ENCODE peak calls at places on chromosome 6, in six cellular contexts. Z is nephron progenitor cell, V is fibroblast of villous mesenchyme, J is cardiac muscle cell, X is foreskin fibroblast, U is fibroblast of lung. Q is an unnamed sample.

GRCh38 chr6:121998631-121999030 is 400.8 kb upstream of the HSF2 start:
- DNase-seq in X (no peak), U (no peak), Z (no peak), J (no peak), V (no peak), Q (no peak)

GRCh38 chr6:154683756-154684523 is 49.3 kb upstream of the SCAF8 start:
- DNase-seq in U (peak; percentile 49), X (peak; percentile 36), Z (no peak), V (peak; percentile 22), J (no peak), Q (no peak)

GRCh38 chr6:32252326-32253009 is 28.6 kb upstream of the NOTCH4 start:
- DNase-seq in U (peak; percentile 7), Z (no peak), X (no peak), V (no peak), J (no peak), Q (no peak)

GRCh38 chr6:158536891-158537798 is 22.7 kb upstream of the TMEM181 start:
- DNase-seq in X (peak; percentile 19), V (no peak), J (peak; percentile 84), Z (peak; percentile 74), U (peak; percentile 61), Q (peak; percentile 81)

GRCh38 chr6:56581561-56581960 is 61.1 kb downstream of the DST start:
- DNase-seq in X (no peak), U (no peak), J (no peak), V (no peak), Z (no peak), Q (no peak)

GRCh38 chr6:3708540-3708939 is 43.0 kb downstream of the PXDC1 start:
- DNase-seq in V (no peak), U (no peak), Z (no peak), X (no peak), J (no peak), Q (no peak)

GRCh38 chr6:77467038-77467437 is 3.7 kb upstream of the HTR1B start:
- DNase-seq in J (peak; percentile 10), X (no peak), V (peak; percentile 48), U (peak; percentile 51), Z (no peak), Q (no peak)

GRCh38 chr6:4805553-4806307 is 29.5 kb downstream of the CDYL start:
- DNase-seq in Z (peak; percentile 52), J (peak; percentile 39), U (peak; percentile 48), V (peak; percentile 48), X (peak; percentile 24), Q (peak; percentile 91)

GRCh38 chr6:79947191-79948173 is at the start of gene ELOVL4:
- DNase-seq in J (peak; percentile 85), X (peak; percentile 76), Z (peak; percentile 81), V (peak; percentile 57), U (peak; percentile 85), Q (peak; percentile 95)

GRCh38 chr6:79946773-79947190 is 571 bp downstream of the ELOVL4 start:
- DNase-seq in J (peak; percentile 41), V (peak; percentile 14), U (peak; percentile 39), Z (peak; percentile 53), X (peak; percentile 33), Q (peak; percentile 74)

GRCh38 chr6:79946242-79946641 is 1.1 kb downstream of the ELOVL4 start:
- DNase-seq in Z (peak; percentile 37), U (peak; percentile 42), J (peak; percentile 63), X (peak; percentile 3), V (peak; percentile 2), Q (peak; percentile 46)

GRCh38 chr6:79949235-79949634 is 1.9 kb upstream of the ELOVL4 start:
- DNase-seq in Z (peak; percentile 51), V (peak; percentile 82), U (peak; percentile 68), J (peak; percentile 72), X (peak; percentile 20), Q (peak; percentile 82)
- TF ChIP-seq CTCF in Z (peak; percentile 60), V (peak; percentile 72), U (peak; percentile 29), J (peak; percentile 66), X (peak; percentile 56), Q (peak; percentile 45)

DNA sequence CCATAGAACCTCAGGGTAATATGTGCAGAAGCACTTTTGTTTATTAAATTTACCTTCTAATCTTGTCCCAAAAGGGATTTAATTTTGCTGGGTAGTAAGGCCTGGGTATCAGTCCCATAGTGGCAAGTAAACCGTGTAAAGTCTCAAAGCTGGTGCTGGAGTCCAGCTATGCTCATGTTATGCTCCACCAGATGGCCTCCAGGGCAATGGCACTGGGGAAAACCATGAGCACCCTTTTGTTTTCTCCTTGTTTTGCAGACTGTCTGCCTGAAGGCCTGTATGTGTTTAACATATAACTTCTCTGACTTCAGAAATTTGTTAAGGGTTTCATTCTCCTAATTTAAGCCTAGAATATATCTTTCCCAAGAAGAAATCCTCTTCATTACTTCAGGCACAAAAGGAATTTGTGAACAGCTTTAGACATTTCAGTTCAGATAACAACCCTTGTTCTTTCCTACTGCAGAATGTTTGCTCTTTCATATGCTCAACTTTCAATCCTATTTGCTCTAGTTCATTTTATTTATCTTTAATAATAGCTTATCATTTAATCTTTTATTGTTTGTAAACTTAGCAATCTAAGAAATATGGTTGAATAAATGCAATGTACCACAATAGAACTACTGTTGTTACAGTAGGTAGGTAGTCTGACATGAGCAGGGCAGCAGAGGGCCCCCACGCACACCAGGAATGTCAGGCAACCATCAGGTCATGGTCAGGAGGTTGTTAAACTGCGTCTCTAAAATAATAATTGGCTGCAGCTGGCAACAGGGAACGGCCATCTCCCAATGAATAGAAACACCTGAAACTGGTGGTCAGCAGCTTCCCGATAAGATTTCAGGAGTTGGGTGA is 162.8 kb downstream of the TENT5A start:
- DNase-seq in Z (no peak), V (no peak), U (no peak), J (no peak), X (no peak), Q (peak; percentile 18)
- TF ChIP-seq CTCF in Z (no peak), V (no peak), U (no peak), J (no peak), X (no peak), Q (peak; percentile 6)

GRCh38 chr6:145076110-145076841 is 659.0 kb downstream of the EPM2A start:
- DNase-seq in U (no peak), Z (no peak), V (no peak), X (no peak), J (no peak), Q (no peak)

GRCh38 chr6:145074805-145075204 is 660.5 kb downstream of the EPM2A start:
- DNase-seq in J (no peak), X (no peak), V (no peak), U (no peak), Z (no peak), Q (no peak)

GRCh38 chr6:145073811-145074210 is 661.5 kb downstream of the EPM2A start:
- DNase-seq in Z (no peak), V (no peak), J (no peak), U (peak; percentile 54), X (no peak), Q (no peak)

GRCh38 chr6:145077382-145077781 is 657.9 kb downstream of the EPM2A start:
- DNase-seq in V (no peak), J (no peak), Z (no peak), X (no peak), U (no peak), Q (no peak)

GRCh38 chr6:145075425-145075824 is 659.9 kb downstream of the EPM2A start:
- DNase-seq in U (no peak), X (no peak), J (no peak), V (no peak), Z (no peak), Q (no peak)
- TF ChIP-seq CTCF in U (no peak), X (no peak), J (no peak), V (no peak), Z (no peak), Q (no peak)

DNA sequence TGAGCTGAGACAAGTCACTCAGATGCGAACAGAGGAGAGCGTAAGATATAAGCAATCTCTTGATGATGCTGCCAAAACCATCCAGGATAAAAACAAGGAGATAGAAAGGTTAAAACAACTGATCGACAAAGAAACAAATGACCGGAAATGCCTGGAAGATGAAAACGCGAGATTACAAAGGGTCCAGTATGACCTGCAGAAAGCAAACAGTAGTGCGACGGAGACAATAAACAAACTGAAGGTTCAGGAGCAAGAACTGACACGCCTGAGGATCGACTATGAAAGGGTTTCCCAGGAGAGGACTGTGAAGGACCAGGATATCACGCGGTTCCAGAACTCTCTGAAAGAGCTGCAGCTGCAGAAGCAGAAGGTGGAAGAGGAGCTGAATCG is 9.5 kb upstream of the SNRNP48 start:
- DNase-seq in U (no peak), Z (no peak), X (no peak), V (no peak), J (no peak), Q (no peak)
- TF ChIP-seq CTCF in U (no peak), Z (no peak), X (no peak), V (no peak), J (no peak), Q (no peak)

GRCh38 chr6:80145509-80145908 is 39.0 kb downstream of the BCKDHB start:
- DNase-seq in J (no peak), V (no peak), X (no peak), U (no peak), Z (no peak), Q (no peak)

GRCh38 chr6:80144753-80145152 is 38.3 kb downstream of the BCKDHB start:
- DNase-seq in V (no peak), U (no peak), J (no peak), X (no peak), Z (no peak), Q (no peak)

GRCh38 chr6:80145921-80146320 is 39.5 kb downstream of the BCKDHB start:
- DNase-seq in V (no peak), J (no peak), Z (no peak), X (no peak), U (no peak), Q (no peak)

GRCh38 chr6:80142586-80142985 is 36.1 kb downstream of the BCKDHB start:
- DNase-seq in X (no peak), U (peak; percentile 68), V (no peak), Z (no peak), J (no peak), Q (no peak)

DNA sequence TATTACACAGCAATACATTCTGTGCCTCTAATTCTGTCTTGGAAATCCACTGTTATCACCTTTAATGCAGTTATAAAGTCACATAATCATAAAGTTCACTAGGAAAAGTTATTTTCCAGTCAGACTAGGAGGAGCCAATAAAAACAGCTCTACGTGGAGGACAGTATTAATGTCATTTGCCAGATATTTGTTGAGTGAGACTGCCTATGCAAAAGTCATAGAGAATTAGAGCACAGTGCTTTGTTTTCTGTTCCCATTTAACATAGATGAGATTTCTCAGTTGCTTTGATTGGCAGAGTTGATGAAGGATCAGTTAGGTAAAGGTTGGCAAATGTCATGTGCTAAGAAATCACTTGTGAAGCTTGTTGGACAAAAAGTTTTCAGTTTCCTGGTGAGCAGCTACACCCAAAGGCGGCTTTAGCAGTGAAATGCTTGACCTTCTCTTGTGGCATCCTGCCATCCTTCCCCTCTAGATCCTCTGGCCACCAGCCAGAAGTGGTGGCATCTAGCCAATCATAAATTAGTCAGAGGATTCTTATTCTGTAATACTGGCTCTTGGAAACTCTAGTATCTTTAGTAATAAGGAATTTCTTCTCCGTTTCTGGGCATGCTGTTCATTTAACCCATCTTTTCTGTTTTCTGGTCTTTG is 37.0 kb downstream of the BCKDHB start:
- DNase-seq in Z (no peak), U (peak; percentile 88), X (peak; percentile 91), V (peak; percentile 75), J (no peak), Q (no peak)
- TF ChIP-seq CTCF in Z (no peak), U (no peak), X (no peak), V (no peak), J (no peak), Q (no peak)